ENCODE peak calls at places on chromosomes 4 and X, in six cellular contexts. S is adrenal gland, V is GM13976, O is WTC11, J is AG09319, Y is uterus. K is an unnamed sample.
A peak's percentile ranks its signal among the peaks of the same experiment; 100 is the strongest.

GRCh38 chr4:47531241-47531953 is 46.3 kb downstream of the ATP10D start:
- DNase-seq in S (peak; percentile 26), V (peak; percentile 23), O (no peak), J (no peak), Y (no peak), K (peak; percentile 88)

GRCh38 chr4:37615720-37616063 is 70.5 kb downstream of the RELL1 start:
- DNase-seq in S (no peak), V (no peak), O (no peak), J (no peak), Y (no peak), K (no peak)

GRCh38 chr4:168667397-168667796 is 170.5 kb downstream of the PALLD start:
- DNase-seq in S (no peak), V (no peak), O (no peak), J (no peak), Y (no peak), K (no peak)

GRCh38 chrX:70554081-70554480 is 109.4 kb downstream of the DLG3 start:
- DNase-seq in S (no peak), V (no peak), O (no peak), J (no peak), Y (no peak), K (peak; percentile 45)

GRCh38 chrX:110432831-110433230 is 74.2 kb downstream of the RTL9 start:
- DNase-seq in S (no peak), V (no peak), O (no peak), J (no peak), Y (no peak), K (no peak)

GRCh38 chr4:16227462-16227868 is 1.2 kb upstream of the TAPT1 start:
- DNase-seq in S (peak; percentile 73), V (no peak), O (no peak), J (no peak), Y (peak; percentile 45), K (peak; percentile 49)

GRCh38 chr4:89868999-89869589 is 25.6 kb upstream of the MMRN1 start:
- DNase-seq in S (no peak), V (no peak), O (no peak), J (no peak), Y (no peak), K (peak; percentile 13)

GRCh38 chrX:55907968-55908607 is 190.5 kb downstream of the RRAGB start:
- DNase-seq in S (peak; percentile 55), V (peak; percentile 58), O (peak; percentile 73), J (no peak), Y (peak; percentile 40), K (peak; percentile 23)

GRCh38 chr4:67286724-67287123 is 258.6 kb downstream of the CENPC start:
- DNase-seq in S (no peak), V (no peak), O (no peak), J (no peak), Y (no peak), K (no peak)

GRCh38 chrX:118383120-118383519 is 37.2 kb downstream of the WDR44 start:
- DNase-seq in S (no peak), V (no peak), O (no peak), J (no peak), Y (no peak), K (peak; percentile 11)

GRCh38 chrX:39331062-39331704 is 529.9 kb downstream of the MID1IP1 start:
- DNase-seq in S (no peak), V (no peak), O (no peak), J (no peak), Y (no peak), K (no peak)

GRCh38 chrX:66672106-66672505 is 33.2 kb upstream of the EDA2R start:
- DNase-seq in S (no peak), V (no peak), O (no peak), J (no peak), Y (no peak), K (peak; percentile 40)

GRCh38 chr4:165877291-165877690 is 4.3 kb downstream of the TLL1 start:
- DNase-seq in S (no peak), V (no peak), O (no peak), J (no peak), Y (no peak), K (peak; percentile 69)

GRCh38 chr4:13990596-13991589 is 363.4 kb upstream of the BOD1L1 start:
- DNase-seq in S (peak; percentile 90), V (no peak), O (no peak), J (no peak), Y (no peak), K (no peak)

GRCh38 chr4:159117968-159118367 is 15.1 kb downstream of the RAPGEF2 start:
- DNase-seq in S (no peak), V (no peak), O (no peak), J (no peak), Y (no peak), K (no peak)

GRCh38 chrX:154093965-154094364 is 3.6 kb downstream of the MECP2 start:
- DNase-seq in S (no peak), V (no peak), O (no peak), J (no peak), Y (no peak), K (no peak)

GRCh38 chr4:120843840-120844527 is 78.5 kb downstream of the PRDM5 start:
- DNase-seq in S (peak; percentile 24), V (no peak), O (peak; percentile 60), J (no peak), Y (no peak), K (no peak)

GRCh38 chrX:20224814-20225487 is 41.8 kb downstream of the RPS6KA3 start:
- DNase-seq in S (no peak), V (peak; percentile 8), O (no peak), J (no peak), Y (no peak), K (peak; percentile 56)

GRCh38 chr4:26174033-26174432 is 146.8 kb upstream of the RBPJ start:
- DNase-seq in S (no peak), V (no peak), O (no peak), J (no peak), Y (no peak), K (no peak)

DNA sequence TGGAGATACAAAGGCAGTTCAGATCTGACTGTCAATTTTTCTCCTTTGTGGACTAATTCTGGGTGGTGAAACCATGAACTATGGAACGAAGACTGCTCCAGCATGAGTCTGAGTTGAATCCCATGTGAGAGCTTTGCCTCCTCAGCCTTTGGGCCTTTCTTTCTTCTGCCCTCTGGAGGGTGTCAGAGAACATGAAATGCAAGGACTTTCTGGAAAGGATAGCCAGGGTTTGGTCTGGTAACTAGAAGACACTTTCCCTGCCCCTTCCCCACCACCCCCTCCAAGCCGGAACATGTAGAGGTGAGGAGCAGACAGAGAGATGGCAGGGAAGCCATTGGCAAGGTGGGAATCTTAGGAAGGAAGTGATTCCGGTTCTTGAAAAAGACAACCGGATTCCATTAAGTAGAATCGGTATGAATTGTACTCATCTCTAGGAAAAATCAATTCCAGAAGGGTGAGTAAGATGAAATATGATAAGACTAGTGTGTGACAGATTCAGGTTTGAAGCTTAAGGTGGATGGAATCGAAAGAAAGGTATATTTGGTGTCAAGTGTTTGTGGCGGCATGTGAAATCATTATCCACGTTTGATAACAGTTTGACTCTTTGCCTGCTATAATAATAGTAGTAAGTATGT is 19.0 kb downstream of the FHL1 start:
- DNase-seq in S (no peak), V (no peak), O (no peak), J (no peak), Y (peak; percentile 39), K (peak; percentile 61)
- TF ChIP-seq CTCF in S (peak; percentile 38), V (no peak), O (no peak), J (peak; percentile 63), Y (peak; percentile 45), K (peak; percentile 52)

GRCh38 chrX:50941638-50942037 is 31.1 kb downstream of the BMP15 start:
- DNase-seq in S (no peak), V (no peak), O (peak; percentile 17), J (no peak), Y (no peak), K (no peak)
- TF ChIP-seq CTCF in S (no peak), V (peak; percentile 25), O (no peak), J (peak; percentile 34), Y (no peak), K (peak; percentile 37)

GRCh38 chrX:41457618-41458192 is 10.6 kb downstream of the NYX start:
- DNase-seq in S (no peak), V (no peak), O (peak; percentile 51), J (no peak), Y (no peak), K (no peak)
- TF ChIP-seq CTCF in S (peak; percentile 10), V (no peak), O (no peak), J (peak; percentile 6), Y (no peak), K (peak; percentile 26)

DNA sequence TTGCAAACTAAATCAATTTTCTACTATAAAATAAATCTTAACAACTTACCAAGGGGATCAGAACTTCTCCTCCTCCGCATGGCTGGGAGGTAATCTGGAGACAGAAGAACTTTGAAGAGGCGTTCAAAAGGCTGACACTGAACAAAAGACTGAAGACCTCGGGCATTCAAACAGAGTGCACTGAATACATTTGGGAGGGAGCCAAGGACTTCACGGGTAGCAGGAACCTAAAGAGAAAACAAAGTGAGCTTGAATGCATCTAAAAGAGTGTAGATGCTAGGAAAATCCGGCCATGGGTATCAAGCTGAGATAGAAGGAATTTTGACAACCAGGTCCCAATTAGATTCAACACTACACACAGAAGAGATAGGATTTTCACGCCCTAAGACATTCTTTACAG is 69.6 kb downstream of the HUWE1 start:
- DNase-seq in S (no peak), V (no peak), O (no peak), J (no peak), Y (no peak), K (no peak)
- TF ChIP-seq CTCF in S (no peak), V (no peak), O (no peak), J (no peak), Y (no peak), K (no peak)

GRCh38 chrX:23911436-23911835 is 3.6 kb downstream of the CXorf58 start:
- DNase-seq in S (no peak), V (no peak), O (no peak), J (no peak), Y (no peak), K (no peak)

GRCh38 chrX:23907496-23908218 is at the start of the genes APOO and CXorf58:
- DNase-seq in S (peak; percentile 92), V (peak; percentile 91), O (peak; percentile 91), J (peak; percentile 80), Y (peak; percentile 88), K (peak; percentile 87)

GRCh38 chrX:23907106-23907495 is 637 bp downstream of the APOO start:
- DNase-seq in S (no peak), V (no peak), O (no peak), J (no peak), Y (no peak), K (no peak)

GRCh38 chrX:23904096-23904495 is 3.6 kb downstream of the APOO start:
- DNase-seq in S (no peak), V (no peak), O (no peak), J (no peak), Y (no peak), K (peak; percentile 69)

DNA sequence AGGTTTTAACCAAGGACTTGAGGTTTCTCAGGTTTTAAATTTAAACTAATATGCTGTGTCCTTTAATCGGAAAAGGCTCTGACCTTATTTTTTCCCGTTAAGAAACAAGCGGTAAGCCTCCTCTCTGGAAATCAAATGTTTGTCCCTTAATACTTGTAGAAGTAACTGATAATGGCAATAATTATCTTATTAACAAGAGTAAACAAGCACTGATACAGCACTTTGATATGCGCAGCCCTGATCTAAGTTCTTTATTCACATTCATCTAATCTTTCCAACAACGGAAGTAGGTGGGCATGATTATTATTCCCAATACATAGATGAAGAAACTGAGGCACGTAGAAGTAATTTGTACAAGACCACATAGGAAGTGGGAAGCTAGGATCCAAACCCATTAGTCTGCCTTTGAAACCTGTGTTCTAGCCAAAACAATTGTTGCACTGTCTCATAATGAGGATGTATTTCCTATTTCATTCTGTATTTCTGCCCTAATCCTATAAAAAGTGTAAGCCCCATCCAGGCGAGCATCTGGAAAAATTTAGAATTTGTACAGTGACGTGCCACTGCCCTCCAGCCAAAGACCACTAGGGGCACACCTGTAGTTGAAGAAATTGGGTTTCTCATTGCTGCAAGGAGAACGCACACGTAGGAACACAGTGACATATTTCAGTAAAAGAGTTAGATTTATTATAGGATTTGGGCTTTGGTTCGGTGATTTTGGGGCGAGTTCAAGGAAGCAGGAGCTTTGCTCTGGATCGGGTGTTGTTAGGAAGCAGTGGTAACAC is 605 bp downstream of the CXorf58 start:
- DNase-seq in S (no peak), V (no peak), O (peak; percentile 12), J (no peak), Y (no peak), K (no peak)
- TF ChIP-seq CTCF in S (peak; percentile 27), V (peak; percentile 22), O (no peak), J (peak; percentile 29), Y (peak; percentile 33), K (peak; percentile 29)

K was measured in fibroblast of mammary gland.